ENCODE peak calls at places on chromosomes 1 and 21, in six cellular contexts. S is Panc1; G is heart right ventricle; D is body of pancreas; M is CD8-positive, alpha-beta T cell; U is caudate nucleus. W is an unnamed sample.

GRCh38 chr1:160858127-160858909 is 4.4 kb downstream of the CD244 start:
- DNase-seq in S (no peak), G (no peak), D (no peak), M (no peak), U (no peak), W (no peak)

GRCh38 chr1:229272164-229273158 is 1.6 kb downstream of the RAB4A start:
- DNase-seq in S (no peak), G (no peak), D (no peak), M (no peak), U (no peak), W (no peak)

GRCh38 chr1:121558514-121558913 is 373.7 kb downstream of the SRGAP2C start:
- DNase-seq in S (peak), G (peak), D (no peak), M (no peak), U (no peak), W (no peak)

GRCh38 chr1:30307182-30307581 is 416.2 kb downstream of the MATN1 start:
- DNase-seq in S (no peak), G (no peak), D (no peak), M (no peak), U (no peak), W (no peak)

GRCh38 chr1:115409097-115409852 is 71.2 kb upstream of the NGF start:
- DNase-seq in S (no peak), G (no peak), D (no peak), M (no peak), U (no peak), W (no peak)

GRCh38 chr1:94776474-94776873 is 43.7 kb upstream of the SLC44A3 start:
- DNase-seq in S (no peak), G (no peak), D (no peak), M (no peak), U (no peak), W (no peak)

GRCh38 chr1:15956150-15956549 is 19.8 kb downstream of the ZBTB17 start:
- DNase-seq in S (no peak), G (no peak), D (no peak), M (no peak), U (no peak), W (no peak)

GRCh38 chr1:12184008-12184681 is 17.4 kb downstream of the TNFRSF1B start:
- DNase-seq in S (no peak), G (peak), D (peak), M (no peak), U (no peak), W (peak)

GRCh38 chr1:157540160-157540748 is 12.1 kb downstream of the FCRL5 start:
- DNase-seq in S (no peak), G (no peak), D (no peak), M (no peak), U (no peak), W (no peak)

GRCh38 chr21:42581676-42582371 is 68.2 kb downstream of the SLC37A1 start:
- DNase-seq in S (no peak), G (no peak), D (no peak), M (no peak), U (no peak), W (no peak)

GRCh38 chr1:204429746-204430145 is 18.1 kb upstream of the PPP1R15B start:
- DNase-seq in S (no peak), G (no peak), D (no peak), M (no peak), U (no peak), W (no peak)

GRCh38 chr1:42137766-42138165 is 15.4 kb upstream of the GUCA2B start:
- DNase-seq in S (no peak), G (no peak), D (no peak), M (no peak), U (no peak), W (no peak)

GRCh38 chr21:15410853-15411252 is 318.9 kb upstream of the USP25 start:
- DNase-seq in S (no peak), G (no peak), D (no peak), M (no peak), U (no peak), W (no peak)
- H3K27ac ChIP-seq in S (no peak), G (no peak), D (no peak), M (no peak), U (no peak), W (no peak)

GRCh38 chr1:64235133-64235532 is 31.7 kb downstream of the UBE2U start:
- DNase-seq in S (no peak), G (no peak), D (no peak), M (no peak), U (no peak), W (no peak)
- H3K27ac ChIP-seq in S (no peak), G (no peak), D (no peak), M (no peak), U (no peak), W (no peak)

GRCh38 chr1:182794802-182795201 is 5.2 kb downstream of the NPL start:
- DNase-seq in S (no peak), G (no peak), D (no peak), M (no peak), U (no peak), W (no peak)
- H3K27ac ChIP-seq in S (no peak), G (no peak), D (peak), M (no peak), U (peak), W (peak)

GRCh38 chr1:154407021-154407865 is 2.1 kb downstream of the IL6R start:
- DNase-seq in S (no peak), G (no peak), D (peak), M (no peak), U (no peak), W (no peak)
- H3K27ac ChIP-seq in S (peak), G (peak), D (peak), M (peak), U (peak), W (peak)

DNA sequence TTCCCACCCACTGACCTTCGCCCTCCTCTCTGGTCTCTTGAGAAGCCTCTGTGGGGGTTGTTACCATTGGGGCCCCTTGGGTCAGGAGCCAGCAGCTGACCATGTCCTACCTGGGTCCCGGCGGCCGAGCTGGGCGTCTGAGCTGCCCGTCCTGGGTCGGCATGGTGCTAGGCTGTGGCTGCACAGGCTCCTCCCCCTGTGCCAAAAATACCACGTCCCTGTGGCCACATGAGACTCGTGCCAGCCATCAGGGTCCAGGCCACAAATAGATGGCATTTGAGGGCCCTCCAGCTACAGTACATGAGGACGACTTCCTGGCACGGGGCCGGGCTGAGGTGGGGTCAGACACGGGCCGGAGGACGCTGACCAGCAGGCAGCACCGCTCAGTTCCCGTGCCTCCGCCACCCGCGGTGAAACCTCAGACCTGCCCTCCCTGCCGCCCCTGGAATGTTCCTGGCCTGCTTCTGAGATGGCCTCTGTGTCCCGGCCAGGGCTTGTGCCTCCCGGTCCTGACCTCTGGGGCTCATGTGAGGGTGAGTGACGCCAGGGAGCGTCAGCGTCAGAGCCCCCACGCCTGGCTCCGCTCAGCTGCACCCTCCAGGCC is at the start of gene PERM1:
- DNase-seq in S (no peak), G (peak), D (peak), M (no peak), U (no peak), W (no peak)
- H3K27ac ChIP-seq in S (no peak), G (peak), D (no peak), M (no peak), U (no peak), W (no peak)

GRCh38 chr1:20168547-20169491 is 17.1 kb upstream of the UBXN10 start:
- DNase-seq in S (no peak), G (no peak), D (no peak), M (no peak), U (no peak), W (no peak)

GRCh38 chr1:20165522-20165951 is 20.4 kb upstream of the UBXN10 start:
- DNase-seq in S (no peak), G (no peak), D (no peak), M (no peak), U (no peak), W (no peak)

GRCh38 chr1:20167126-20167525 is 18.8 kb upstream of the UBXN10 start:
- DNase-seq in S (no peak), G (no peak), D (no peak), M (no peak), U (no peak), W (no peak)

GRCh38 chr1:20166047-20166446 is 19.8 kb upstream of the UBXN10 start:
- DNase-seq in S (no peak), G (no peak), D (no peak), M (no peak), U (no peak), W (no peak)

GRCh38 chr1:20164694-20165202 is 21.1 kb upstream of the UBXN10 start:
- DNase-seq in S (no peak), G (peak), D (no peak), M (no peak), U (no peak), W (peak)
- H3K27ac ChIP-seq in S (no peak), G (no peak), D (no peak), M (no peak), U (no peak), W (no peak)

GRCh38 chr1:51976831-51977602 is 13.5 kb downstream of the RAB3B start:
- DNase-seq in S (no peak), G (no peak), D (no peak), M (no peak), U (no peak), W (no peak)
- H3K27ac ChIP-seq in S (no peak), G (no peak), D (no peak), M (no peak), U (no peak), W (no peak)

GRCh38 chr1:66761273-66761672 is 9.0 kb downstream of the DYNLT5 start:
- DNase-seq in S (no peak), G (no peak), D (no peak), M (no peak), U (no peak), W (no peak)
- H3K27ac ChIP-seq in S (no peak), G (no peak), D (no peak), M (no peak), U (no peak), W (no peak)